ENCODE peak calls at places on chromosomes 16 and 17, in four cellular contexts. One of them, this sample, is unnamed.

GRCh38 chr17:49297141-49297540 is 64.9 kb downstream of the ZNF652 start:
- DNase-seq in progenitor cell of endocrine pancreas: no peak
- DNase-seq in prostate gland: no peak
- DNase-seq in heart left ventricle: no peak
- DNase-seq in this sample: no peak

GRCh38 chr17:43529977-43530302 is 16.2 kb downstream of the ETV4 start:
- DNase-seq in heart left ventricle: no peak
- DNase-seq in progenitor cell of endocrine pancreas: no peak
- DNase-seq in prostate gland: no peak
- DNase-seq in this sample: no peak

GRCh38 chr16:15880434-15880833 is 8.0 kb downstream of the CEP20 start:
- DNase-seq in prostate gland: no peak
- DNase-seq in heart left ventricle: no peak
- DNase-seq in progenitor cell of endocrine pancreas: no peak
- DNase-seq in this sample: no peak

GRCh38 chr17:63696381-63696961 is 3.5 kb downstream of the LIMD2 start:
- DNase-seq in progenitor cell of endocrine pancreas: no peak
- DNase-seq in heart left ventricle: no peak
- DNase-seq in prostate gland: no peak
- DNase-seq in this sample: no peak

GRCh38 chr16:20807822-20808207 is 1.5 kb downstream of the REXO5 start:
- DNase-seq in prostate gland: no peak
- DNase-seq in heart left ventricle: no peak
- DNase-seq in progenitor cell of endocrine pancreas: no peak
- DNase-seq in this sample: no peak

GRCh38 chr16:8908779-8909468 is 26.8 kb downstream of the LITAFD start:
- DNase-seq in heart left ventricle: no peak
- DNase-seq in progenitor cell of endocrine pancreas: no peak
- DNase-seq in prostate gland: no peak
- DNase-seq in this sample: no peak

GRCh38 chr16:21184834-21185233 is 26.4 kb downstream of the LDAF1 start:
- DNase-seq in prostate gland: no peak
- DNase-seq in heart left ventricle: no peak
- DNase-seq in progenitor cell of endocrine pancreas: no peak
- DNase-seq in this sample: no peak

GRCh38 chr17:80726558-80727408 is 182.1 kb downstream of the RPTOR start:
- DNase-seq in prostate gland: no peak
- DNase-seq in heart left ventricle: no peak
- DNase-seq in progenitor cell of endocrine pancreas: no peak
- DNase-seq in this sample: no peak

GRCh38 chr17:6532441-6532885 is 23.9 kb downstream of the PITPNM3 start:
- DNase-seq in heart left ventricle: no peak
- DNase-seq in prostate gland: no peak
- DNase-seq in progenitor cell of endocrine pancreas: no peak
- DNase-seq in this sample: no peak

GRCh38 chr16:50695017-50696000 is 1.9 kb downstream of the NOD2 start:
- DNase-seq in progenitor cell of endocrine pancreas: no peak
- DNase-seq in heart left ventricle: no peak
- DNase-seq in prostate gland: no peak
- DNase-seq in this sample: no peak

GRCh38 chr17:27379863-27380533 is 76.2 kb upstream of the KSR1 start:
- DNase-seq in prostate gland: peak
- DNase-seq in heart left ventricle: peak
- DNase-seq in progenitor cell of endocrine pancreas: no peak
- DNase-seq in this sample: no peak

GRCh38 chr17:73209436-73209835 is 16.6 kb downstream of the COG1 start:
- DNase-seq in heart left ventricle: no peak
- DNase-seq in prostate gland: no peak
- DNase-seq in progenitor cell of endocrine pancreas: no peak
- DNase-seq in this sample: no peak

GRCh38 chr16:58661199-58661830 is 23.3 kb downstream of the SLC38A7 start:
- DNase-seq in progenitor cell of endocrine pancreas: peak
- DNase-seq in heart left ventricle: no peak
- DNase-seq in prostate gland: peak
- DNase-seq in this sample: peak

GRCh38 chr16:85926370-85926769 is 27.4 kb downstream of the IRF8 start:
- DNase-seq in heart left ventricle: peak
- DNase-seq in progenitor cell of endocrine pancreas: no peak
- DNase-seq in prostate gland: no peak
- DNase-seq in this sample: no peak

GRCh38 chr16:67226295-67226803 is 581 bp upstream of the TMEM208 start:
- DNase-seq in heart left ventricle: peak
- DNase-seq in prostate gland: no peak
- DNase-seq in progenitor cell of endocrine pancreas: no peak
- DNase-seq in this sample: no peak

GRCh38 chr16:3123986-3124886 is 10.6 kb upstream of the ZNF213 start:
- DNase-seq in prostate gland: peak
- DNase-seq in progenitor cell of endocrine pancreas: peak
- DNase-seq in heart left ventricle: peak
- DNase-seq in this sample: peak

GRCh38 chr16:23351360-23351759 is 49.3 kb downstream of the SCNN1B start:
- DNase-seq in heart left ventricle: no peak
- DNase-seq in progenitor cell of endocrine pancreas: no peak
- DNase-seq in prostate gland: peak
- DNase-seq in this sample: no peak

GRCh38 chr17:7932483-7932891 is 481 bp downstream of the CNTROB start:
- DNase-seq in progenitor cell of endocrine pancreas: no peak
- DNase-seq in prostate gland: no peak
- DNase-seq in heart left ventricle: no peak
- DNase-seq in this sample: no peak

GRCh38 chr17:76237859-76238313 is 2.4 kb downstream of the RNF157 start:
- DNase-seq in prostate gland: no peak
- DNase-seq in heart left ventricle: no peak
- DNase-seq in progenitor cell of endocrine pancreas: no peak
- DNase-seq in this sample: no peak

GRCh38 chr17:6449307-6449706 is 5.1 kb downstream of the PIMREG start:
- DNase-seq in prostate gland: no peak
- DNase-seq in progenitor cell of endocrine pancreas: no peak
- DNase-seq in heart left ventricle: no peak
- DNase-seq in this sample: no peak

GRCh38 chr17:31621566-31621965 is 230.1 kb downstream of the RAB11FIP4 start:
- DNase-seq in prostate gland: no peak
- DNase-seq in progenitor cell of endocrine pancreas: no peak
- DNase-seq in heart left ventricle: no peak
- DNase-seq in this sample: no peak

GRCh38 chr17:41530062-41531048 is 2.2 kb upstream of the KRT19 start:
- DNase-seq in progenitor cell of endocrine pancreas: no peak
- DNase-seq in prostate gland: no peak
- DNase-seq in heart left ventricle: no peak
- DNase-seq in this sample: no peak

GRCh38 chr16:23597003-23597756 is 1.1 kb upstream of the NDUFAB1 start:
- DNase-seq in prostate gland: no peak
- DNase-seq in heart left ventricle: no peak
- DNase-seq in progenitor cell of endocrine pancreas: no peak
- DNase-seq in this sample: peak

GRCh38 chr16:27928542-27928941 is 135.0 kb downstream of the GSG1L start:
- DNase-seq in progenitor cell of endocrine pancreas: no peak
- DNase-seq in prostate gland: no peak
- DNase-seq in heart left ventricle: no peak
- DNase-seq in this sample: no peak

GRCh38 chr17:36092228-36092627 is 2.3 kb upstream of the CCL3 start:
- DNase-seq in heart left ventricle: no peak
- DNase-seq in prostate gland: no peak
- DNase-seq in progenitor cell of endocrine pancreas: no peak
- DNase-seq in this sample: no peak

DNA sequence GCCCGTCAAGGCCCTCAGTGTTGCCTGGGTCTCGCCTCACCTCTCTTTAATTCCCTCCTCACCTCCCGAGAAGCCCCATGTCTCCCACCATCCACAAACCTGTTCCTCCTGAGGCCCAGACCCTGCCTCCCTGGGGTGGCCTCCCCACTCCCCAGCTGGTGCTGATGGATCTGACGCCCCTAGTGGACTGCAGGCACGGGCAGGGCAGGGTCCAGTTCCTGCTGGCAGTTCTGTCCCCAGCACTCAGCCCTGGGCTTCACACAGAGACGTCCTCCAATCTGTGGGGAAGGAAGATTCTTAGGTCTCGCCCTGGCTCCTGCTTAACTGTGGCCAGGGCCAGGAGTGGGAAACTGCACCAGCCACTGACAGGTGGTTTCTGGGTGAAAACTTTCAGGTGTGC is 108.8 kb downstream of the AMFR start:
- DNase-seq in progenitor cell of endocrine pancreas: no peak
- DNase-seq in prostate gland: no peak
- DNase-seq in heart left ventricle: no peak
- DNase-seq in this sample: no peak
- TF ChIP-seq CTCF in progenitor cell of endocrine pancreas: no peak
- TF ChIP-seq CTCF in prostate gland: no peak
- TF ChIP-seq CTCF in heart left ventricle: no peak
- TF ChIP-seq CTCF in this sample: no peak

GRCh38 chr17:17214646-17215436 is 8.7 kb upstream of the PLD6 start:
- DNase-seq in heart left ventricle: no peak
- DNase-seq in prostate gland: no peak
- DNase-seq in progenitor cell of endocrine pancreas: no peak
- DNase-seq in this sample: no peak

GRCh38 chr17:17216236-17216635 is 10.1 kb upstream of the PLD6 start:
- DNase-seq in prostate gland: no peak
- DNase-seq in heart left ventricle: peak
- DNase-seq in progenitor cell of endocrine pancreas: no peak
- DNase-seq in this sample: no peak

GRCh38 chr17:17215575-17215974 is 9.4 kb upstream of the PLD6 start:
- DNase-seq in progenitor cell of endocrine pancreas: no peak
- DNase-seq in prostate gland: no peak
- DNase-seq in heart left ventricle: no peak
- DNase-seq in this sample: no peak

GRCh38 chr17:17213775-17214174 is 7.6 kb upstream of the PLD6 start:
- DNase-seq in prostate gland: no peak
- DNase-seq in heart left ventricle: no peak
- DNase-seq in progenitor cell of endocrine pancreas: no peak
- DNase-seq in this sample: no peak

DNA sequence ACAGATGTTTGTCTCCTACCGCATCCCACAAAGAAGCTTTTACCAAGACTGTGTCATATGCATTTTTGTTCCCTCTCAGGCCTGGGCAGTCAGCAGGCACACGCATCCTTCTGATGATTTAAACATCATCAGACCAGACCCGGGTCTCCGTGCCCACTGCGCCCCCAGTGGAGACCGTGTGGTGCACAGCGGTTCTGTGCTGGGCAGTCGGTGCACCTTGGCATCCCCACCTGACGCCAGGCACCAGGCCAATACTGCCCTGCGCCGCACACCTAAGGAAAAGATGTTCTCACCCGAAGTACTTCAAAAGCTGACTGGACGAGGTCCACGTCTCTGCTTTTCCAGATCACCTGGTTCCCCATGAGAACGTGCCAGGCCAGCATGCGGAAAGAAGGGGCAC is 10.6 kb upstream of the PLD6 start:
- DNase-seq in progenitor cell of endocrine pancreas: no peak
- DNase-seq in prostate gland: no peak
- DNase-seq in heart left ventricle: no peak
- DNase-seq in this sample: no peak
- TF ChIP-seq CTCF in progenitor cell of endocrine pancreas: no peak
- TF ChIP-seq CTCF in prostate gland: no peak
- TF ChIP-seq CTCF in heart left ventricle: no peak
- TF ChIP-seq CTCF in this sample: no peak

DNA sequence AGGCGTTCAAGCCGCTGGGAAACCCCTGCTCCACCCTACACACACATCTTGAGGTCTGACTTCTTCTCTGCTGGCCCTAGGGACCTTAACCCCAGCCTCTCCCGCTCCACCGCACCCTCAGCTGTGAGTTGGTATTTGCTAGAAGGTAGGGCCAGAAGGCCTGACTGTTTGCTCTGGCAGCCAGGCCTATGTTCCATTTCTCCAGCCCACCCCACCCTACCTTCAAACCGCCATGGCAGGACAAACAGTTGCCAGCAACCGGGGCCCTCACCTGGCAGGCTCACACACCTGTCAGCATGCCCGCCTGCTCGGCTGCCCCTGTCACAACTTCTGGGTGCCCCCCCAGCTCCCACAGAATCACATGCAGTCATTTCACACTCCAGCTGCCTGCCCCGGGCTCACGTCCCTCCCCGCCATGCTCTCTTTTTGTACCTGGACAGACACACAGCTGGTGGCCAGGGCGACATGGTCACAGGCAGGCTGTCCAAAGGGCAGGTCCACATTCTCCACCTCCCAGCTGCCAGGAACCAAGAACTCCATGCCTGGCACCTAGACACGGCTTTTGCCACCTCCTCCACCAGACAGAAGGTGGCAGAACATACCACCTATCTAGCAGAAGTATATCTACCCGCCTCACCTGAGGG is 2.6 kb upstream of the ATP2A3 start:
- DNase-seq in progenitor cell of endocrine pancreas: no peak
- DNase-seq in heart left ventricle: no peak
- DNase-seq in prostate gland: no peak
- DNase-seq in this sample: no peak
- TF ChIP-seq CTCF in progenitor cell of endocrine pancreas: no peak
- TF ChIP-seq CTCF in heart left ventricle: no peak
- TF ChIP-seq CTCF in prostate gland: no peak
- TF ChIP-seq CTCF in this sample: no peak

GRCh38 chr16:57203451-57203850 is 17.3 kb downstream of the RSPRY1 start:
- DNase-seq in prostate gland: no peak
- DNase-seq in progenitor cell of endocrine pancreas: no peak
- DNase-seq in heart left ventricle: no peak
- DNase-seq in this sample: no peak

GRCh38 chr16:57208926-57209325 is 22.8 kb downstream of the RSPRY1 start:
- DNase-seq in prostate gland: no peak
- DNase-seq in heart left ventricle: no peak
- DNase-seq in progenitor cell of endocrine pancreas: no peak
- DNase-seq in this sample: no peak

GRCh38 chr16:57209780-57210179 is 23.7 kb downstream of the RSPRY1 start:
- DNase-seq in prostate gland: no peak
- DNase-seq in heart left ventricle: no peak
- DNase-seq in progenitor cell of endocrine pancreas: no peak
- DNase-seq in this sample: no peak

GRCh38 chr16:57202095-57202886 is 16.2 kb downstream of the RSPRY1 start:
- DNase-seq in heart left ventricle: no peak
- DNase-seq in progenitor cell of endocrine pancreas: no peak
- DNase-seq in prostate gland: no peak
- DNase-seq in this sample: no peak

GRCh38 chr16:57204675-57205074 is 18.5 kb downstream of the RSPRY1 start:
- DNase-seq in prostate gland: no peak
- DNase-seq in heart left ventricle: no peak
- DNase-seq in progenitor cell of endocrine pancreas: no peak
- DNase-seq in this sample: no peak
- TF ChIP-seq CTCF in prostate gland: no peak
- TF ChIP-seq CTCF in heart left ventricle: no peak
- TF ChIP-seq CTCF in progenitor cell of endocrine pancreas: peak
- TF ChIP-seq CTCF in this sample: peak

GRCh38 chr17:65027305-65027704 is 29.2 kb downstream of the GNA13 start:
- DNase-seq in progenitor cell of endocrine pancreas: no peak
- DNase-seq in heart left ventricle: no peak
- DNase-seq in prostate gland: no peak
- DNase-seq in this sample: no peak
- TF ChIP-seq CTCF in progenitor cell of endocrine pancreas: peak
- TF ChIP-seq CTCF in heart left ventricle: no peak
- TF ChIP-seq CTCF in prostate gland: no peak
- TF ChIP-seq CTCF in this sample: peak